ENCODE peak calls at places on chromosomes 7 and 10, in ten cellular contexts. One of them, this sample, is unnamed.
A peak's percentile ranks its signal among the peaks of the same experiment; 100 is the strongest.

GRCh38 chr7:42385912-42386311 is 148.9 kb upstream of the GLI3 start:
- DNase-seq in fibroblast of lung: no peak
- DNase-seq in anterior cingulate cortex: no peak
- DNase-seq in CD4-positive, alpha-beta T cell: no peak
- DNase-seq in mucosa of descending colon: no peak
- DNase-seq in SJSA1: no peak
- DNase-seq in hepatocyte: no peak
- DNase-seq in DMS79 treated with DMSO at 0.1 percent for 48 hours: no peak
- DNase-seq in RWPE1: no peak
- DNase-seq in EH: peak; percentile 5
- DNase-seq in this sample: no peak

GRCh38 chr10:115056186-115056585 is 37.0 kb upstream of the ATRNL1 start:
- DNase-seq in EH: no peak
- DNase-seq in fibroblast of lung: no peak
- DNase-seq in hepatocyte: no peak
- DNase-seq in DMS79 treated with DMSO at 0.1 percent for 48 hours: no peak
- DNase-seq in RWPE1: no peak
- DNase-seq in mucosa of descending colon: no peak
- DNase-seq in anterior cingulate cortex: no peak
- DNase-seq in SJSA1: no peak
- DNase-seq in CD4-positive, alpha-beta T cell: no peak
- DNase-seq in this sample: no peak

GRCh38 chr7:131506597-131506996 is 49.8 kb downstream of the PODXL start:
- DNase-seq in fibroblast of lung: no peak
- DNase-seq in EH: no peak
- DNase-seq in hepatocyte: no peak
- DNase-seq in CD4-positive, alpha-beta T cell: no peak
- DNase-seq in mucosa of descending colon: no peak
- DNase-seq in anterior cingulate cortex: no peak
- DNase-seq in SJSA1: no peak
- DNase-seq in RWPE1: no peak
- DNase-seq in DMS79 treated with DMSO at 0.1 percent for 48 hours: no peak
- DNase-seq in this sample: peak; percentile 53

GRCh38 chr10:80411267-80411668 is 2.9 kb downstream of the PRXL2A start:
- DNase-seq in DMS79 treated with DMSO at 0.1 percent for 48 hours: no peak
- DNase-seq in CD4-positive, alpha-beta T cell: no peak
- DNase-seq in SJSA1: no peak
- DNase-seq in mucosa of descending colon: no peak
- DNase-seq in EH: peak; percentile 22
- DNase-seq in hepatocyte: peak; percentile 60
- DNase-seq in fibroblast of lung: no peak
- DNase-seq in anterior cingulate cortex: no peak
- DNase-seq in RWPE1: no peak
- DNase-seq in this sample: no peak

GRCh38 chr7:2157473-2158279 is 75.1 kb downstream of the MAD1L1 start:
- DNase-seq in mucosa of descending colon: no peak
- DNase-seq in CD4-positive, alpha-beta T cell: no peak
- DNase-seq in anterior cingulate cortex: peak; percentile 32
- DNase-seq in EH: peak; percentile 92
- DNase-seq in SJSA1: peak; percentile 84
- DNase-seq in fibroblast of lung: peak; percentile 98
- DNase-seq in RWPE1: no peak
- DNase-seq in hepatocyte: peak; percentile 83
- DNase-seq in DMS79 treated with DMSO at 0.1 percent for 48 hours: peak; percentile 99
- DNase-seq in this sample: peak; percentile 47

GRCh38 chr10:101291254-101292193 is 62.3 kb upstream of the LBX1 start:
- DNase-seq in EH: peak; percentile 45
- DNase-seq in anterior cingulate cortex: peak; percentile 71
- DNase-seq in mucosa of descending colon: no peak
- DNase-seq in hepatocyte: peak; percentile 85
- DNase-seq in DMS79 treated with DMSO at 0.1 percent for 48 hours: peak; percentile 42
- DNase-seq in fibroblast of lung: no peak
- DNase-seq in CD4-positive, alpha-beta T cell: peak; percentile 45
- DNase-seq in SJSA1: peak; percentile 33
- DNase-seq in RWPE1: peak; percentile 55
- DNase-seq in this sample: peak; percentile 69

GRCh38 chr7:44650772-44651171 is 44.3 kb downstream of the OGDH start:
- DNase-seq in EH: no peak
- DNase-seq in DMS79 treated with DMSO at 0.1 percent for 48 hours: no peak
- DNase-seq in anterior cingulate cortex: no peak
- DNase-seq in RWPE1: no peak
- DNase-seq in fibroblast of lung: no peak
- DNase-seq in SJSA1: no peak
- DNase-seq in hepatocyte: no peak
- DNase-seq in mucosa of descending colon: no peak
- DNase-seq in CD4-positive, alpha-beta T cell: no peak
- DNase-seq in this sample: peak; percentile 44

GRCh38 chr10:63197304-63198092 is 64.4 kb downstream of the NRBF2 start:
- DNase-seq in SJSA1: no peak
- DNase-seq in fibroblast of lung: peak; percentile 97
- DNase-seq in mucosa of descending colon: no peak
- DNase-seq in hepatocyte: peak; percentile 22
- DNase-seq in CD4-positive, alpha-beta T cell: no peak
- DNase-seq in RWPE1: no peak
- DNase-seq in DMS79 treated with DMSO at 0.1 percent for 48 hours: no peak
- DNase-seq in anterior cingulate cortex: no peak
- DNase-seq in EH: peak; percentile 90
- DNase-seq in this sample: no peak

GRCh38 chr7:543790-544527 is 24.3 kb upstream of the PDGFA start:
- DNase-seq in RWPE1: no peak
- DNase-seq in SJSA1: no peak
- DNase-seq in EH: no peak
- DNase-seq in CD4-positive, alpha-beta T cell: no peak
- DNase-seq in hepatocyte: no peak
- DNase-seq in anterior cingulate cortex: no peak
- DNase-seq in mucosa of descending colon: peak; percentile 43
- DNase-seq in DMS79 treated with DMSO at 0.1 percent for 48 hours: no peak
- DNase-seq in fibroblast of lung: no peak
- DNase-seq in this sample: no peak

GRCh38 chr7:71817931-71818330 is 594.2 kb downstream of the CALN1 start:
- DNase-seq in EH: no peak
- DNase-seq in RWPE1: no peak
- DNase-seq in SJSA1: no peak
- DNase-seq in mucosa of descending colon: no peak
- DNase-seq in CD4-positive, alpha-beta T cell: no peak
- DNase-seq in hepatocyte: no peak
- DNase-seq in anterior cingulate cortex: no peak
- DNase-seq in DMS79 treated with DMSO at 0.1 percent for 48 hours: no peak
- DNase-seq in fibroblast of lung: no peak
- DNase-seq in this sample: no peak

GRCh38 chr7:108875139-108875538 is 305.5 kb downstream of the DNAJB9 start:
- DNase-seq in CD4-positive, alpha-beta T cell: no peak
- DNase-seq in hepatocyte: no peak
- DNase-seq in fibroblast of lung: peak; percentile 52
- DNase-seq in EH: no peak
- DNase-seq in RWPE1: no peak
- DNase-seq in SJSA1: no peak
- DNase-seq in DMS79 treated with DMSO at 0.1 percent for 48 hours: no peak
- DNase-seq in mucosa of descending colon: no peak
- DNase-seq in anterior cingulate cortex: no peak
- DNase-seq in this sample: no peak

GRCh38 chr7:142808802-142809583 is 38.2 kb downstream of the PRSS2 start:
- DNase-seq in EH: peak; percentile 66
- DNase-seq in fibroblast of lung: no peak
- DNase-seq in mucosa of descending colon: peak; percentile 88
- DNase-seq in DMS79 treated with DMSO at 0.1 percent for 48 hours: no peak
- DNase-seq in CD4-positive, alpha-beta T cell: peak; percentile 93
- DNase-seq in anterior cingulate cortex: no peak
- DNase-seq in SJSA1: no peak
- DNase-seq in hepatocyte: no peak
- DNase-seq in RWPE1: no peak
- DNase-seq in this sample: no peak

This sample was measured in cerebellum.